ENCODE peak calls at places on chromosomes 3 and 15, in seven cellular contexts. O, N, I, C, E, U and W are unnamed samples.

GRCh38 chr3:148604270-148605085 is 93.2 kb upstream of the AGTR1 start:
- DNase-seq in O (no peak), N (no peak), I (no peak), C (no peak), E (no peak), U (no peak), W (no peak)

GRCh38 chr3:48990636-48991421 is 788 bp downstream of the P4HTM start:
- DNase-seq in O (peak; percentile 66), N (peak; percentile 23), I (no peak), C (no peak), E (no peak), U (no peak), W (no peak)

GRCh38 chr15:38074029-38074428 is 139.6 kb downstream of the TMCO5A start:
- DNase-seq in O (no peak), N (no peak), I (peak; percentile 55), C (no peak), E (no peak), U (no peak), W (no peak)

GRCh38 chr3:107969994-107970896 is 120.6 kb downstream of the CD47 start:
- DNase-seq in O (no peak), N (peak; percentile 91), I (peak; percentile 97), C (no peak), E (no peak), U (no peak), W (no peak)

GRCh38 chr15:77186518-77187095 is 115.7 kb upstream of the TSPAN3 start:
- DNase-seq in O (peak; percentile 32), N (peak; percentile 63), I (peak; percentile 57), C (no peak), E (peak; percentile 11), U (no peak), W (no peak)

GRCh38 chr15:59160880-59161593 is 45.6 kb upstream of the LDHAL6B start:
- DNase-seq in O (peak; percentile 61), N (peak; percentile 12), I (peak; percentile 51), C (no peak), E (no peak), U (no peak), W (no peak)

GRCh38 chr3:126035362-126036050 is 48.4 kb downstream of the SLC41A3 start:
- DNase-seq in O (no peak), N (no peak), I (no peak), C (no peak), E (no peak), U (peak; percentile 26), W (no peak)

GRCh38 chr3:113247664-113248458 is 36.5 kb downstream of the BOC start:
- DNase-seq in O (no peak), N (no peak), I (no peak), C (no peak), E (no peak), U (no peak), W (no peak)

GRCh38 chr3:131454501-131454900 is 48.3 kb downstream of the MRPL3 start:
- DNase-seq in O (no peak), N (no peak), I (no peak), C (no peak), E (peak; percentile 28), U (no peak), W (no peak)

GRCh38 chr3:63724987-63725386 is 72.5 kb downstream of the SNTN start:
- DNase-seq in O (peak; percentile 92), N (no peak), I (no peak), C (no peak), E (peak; percentile 90), U (no peak), W (no peak)

GRCh38 chr3:37957185-37957936 is 33.2 kb upstream of the VILL start:
- DNase-seq in O (no peak), N (peak; percentile 54), I (no peak), C (no peak), E (no peak), U (no peak), W (no peak)

GRCh38 chr3:187150599-187150998 is 11.3 kb upstream of the RPL39L start:
- DNase-seq in O (peak; percentile 57), N (peak; percentile 23), I (peak; percentile 63), C (peak; percentile 41), E (no peak), U (no peak), W (peak; percentile 54)

GRCh38 chr3:133328373-133328772 is 71.5 kb upstream of the BFSP2 start:
- DNase-seq in O (peak; percentile 93), N (no peak), I (no peak), C (no peak), E (no peak), U (no peak), W (no peak)

GRCh38 chr3:175149675-175150074 is 290.5 kb downstream of the NAALADL2 start:
- DNase-seq in O (no peak), N (peak; percentile 2), I (no peak), C (no peak), E (peak; percentile 7), U (no peak), W (no peak)

GRCh38 chr3:67012564-67012963 is 14.5 kb downstream of the KBTBD8 start:
- DNase-seq in O (no peak), N (no peak), I (no peak), C (no peak), E (no peak), U (no peak), W (no peak)

GRCh38 chr3:6861331-6861988 is 545 bp downstream of the GRM7 start:
- DNase-seq in O (peak; percentile 57), N (no peak), I (no peak), C (no peak), E (no peak), U (no peak), W (no peak)

GRCh38 chr3:17070560-17070959 is 185.8 kb downstream of the PLCL2 start:
- DNase-seq in O (peak; percentile 71), N (peak; percentile 18), I (no peak), C (no peak), E (no peak), U (no peak), W (no peak)

GRCh38 chr3:158950131-158950901 is 148.5 kb downstream of the MFSD1 start:
- DNase-seq in O (no peak), N (no peak), I (no peak), C (no peak), E (no peak), U (no peak), W (no peak)

GRCh38 chr3:186802701-186803100 is 3.6 kb downstream of the RFC4 start:
- DNase-seq in O (no peak), N (no peak), I (no peak), C (no peak), E (no peak), U (no peak), W (no peak)

GRCh38 chr3:10426346-10427233 is 78.8 kb downstream of the ATP2B2 start:
- DNase-seq in O (no peak), N (no peak), I (no peak), C (no peak), E (no peak), U (no peak), W (no peak)

GRCh38 chr3:123508176-123508575 is 59.3 kb upstream of the ADCY5 start:
- DNase-seq in O (no peak), N (no peak), I (no peak), C (no peak), E (no peak), U (no peak), W (no peak)